ENCODE peak calls at places on chromosome 12, in six cellular contexts. T is fibroblast of the conjunctiva; O is activated naive CD8-positive, alpha-beta T cell treated with anti-CD3 and anti-CD28 coated beads, Interleukin-2, amount 50 U/mL, for 24 hours; C is iPS-NIHi11; H is NCI-H510A treated with DMSO at 0.1 percent for 48 hours; I is NCI-H226. Z is an unnamed sample.

GRCh38 chr12:556498-556897 is 96.8 kb downstream of the B4GALNT3 start:
- DNase-seq in I (no peak), H (no peak), O (no peak), T (no peak), C (no peak), Z (no peak)

GRCh38 chr12:105748806-105749600 is 389.8 kb downstream of the NUAK1 start:
- DNase-seq in T (no peak), C (no peak), I (no peak), H (no peak), O (no peak), Z (peak; percentile 37)

GRCh38 chr12:115672506-115673080 is 604.9 kb downstream of the MED13L start:
- DNase-seq in T (no peak), C (no peak), H (no peak), O (no peak), I (no peak), Z (no peak)

GRCh38 chr12:14960548-14961465 is 594 bp downstream of the ARHGDIB start:
- DNase-seq in I (peak; percentile 93), T (no peak), O (no peak), H (no peak), C (peak; percentile 18), Z (no peak)

GRCh38 chr12:65556676-65557424 is 267.4 kb upstream of the HMGA2 start:
- DNase-seq in C (peak; percentile 89), T (peak; percentile 61), O (peak; percentile 73), H (peak; percentile 85), I (peak; percentile 75), Z (peak; percentile 47)

GRCh38 chr12:22407397-22407796 is 72.9 kb upstream of the ST8SIA1 start:
- DNase-seq in O (no peak), C (no peak), I (no peak), H (no peak), T (no peak), Z (no peak)

GRCh38 chr12:47028186-47028585 is 51.2 kb upstream of the PCED1B start:
- DNase-seq in T (no peak), I (no peak), C (no peak), H (no peak), O (no peak), Z (no peak)

GRCh38 chr12:131210506-131211278 is 257.0 kb downstream of the ADGRD1 start:
- DNase-seq in I (no peak), O (no peak), T (no peak), H (no peak), C (no peak), Z (no peak)

GRCh38 chr12:57521475-57522018 is 1.1 kb upstream of the MBD6 start:
- DNase-seq in I (peak; percentile 17), O (peak; percentile 39), H (peak; percentile 72), T (no peak), C (no peak), Z (no peak)

GRCh38 chr12:46958599-46959290 is 120.7 kb upstream of the PCED1B start:
- DNase-seq in T (no peak), O (no peak), I (no peak), C (no peak), H (no peak), Z (no peak)

GRCh38 chr12:103771466-103771865 is 69.6 kb downstream of the NT5DC3 start:
- DNase-seq in O (no peak), H (peak; percentile 12), I (peak; percentile 15), T (peak; percentile 14), C (peak; percentile 43), Z (no peak)

GRCh38 chr12:116620085-116620734 is 61.0 kb downstream of the MAP1LC3B2 start:
- DNase-seq in T (no peak), C (no peak), H (no peak), O (no peak), I (no peak), Z (no peak)

GRCh38 chr12:79618848-79619404 is 71.8 kb downstream of the PAWR start:
- DNase-seq in C (no peak), I (peak; percentile 50), O (no peak), T (no peak), H (no peak), Z (no peak)

GRCh38 chr12:116520801-116521471 is 38.2 kb upstream of the MAP1LC3B2 start:
- DNase-seq in C (no peak), I (no peak), H (no peak), T (no peak), O (no peak), Z (no peak)

GRCh38 chr12:80763874-80764273 is 47.2 kb downstream of the MYF5 start:
- DNase-seq in T (peak; percentile 65), H (peak; percentile 53), O (no peak), I (no peak), C (no peak), Z (peak; percentile 1)

GRCh38 chr12:65327207-65328076 is 49.0 kb downstream of the MSRB3 start:
- DNase-seq in I (no peak), C (no peak), O (no peak), H (no peak), T (peak; percentile 61), Z (no peak)

GRCh38 chr12:89450922-89451321 is 73.7 kb downstream of the GALNT4 start:
- DNase-seq in O (no peak), T (no peak), H (no peak), C (no peak), I (peak; percentile 62), Z (peak; percentile 73)

GRCh38 chr12:42958271-42958674 is 368.7 kb upstream of the PRICKLE1 start:
- DNase-seq in C (no peak), H (no peak), O (no peak), I (peak; percentile 33), T (no peak), Z (no peak)

GRCh38 chr12:102603021-102603420 is 122.7 kb upstream of the IGF1 start:
- DNase-seq in H (no peak), C (no peak), I (no peak), O (no peak), T (no peak), Z (no peak)

GRCh38 chr12:91603060-91603459 is 420.4 kb upstream of the DCN start:
- DNase-seq in H (no peak), I (no peak), T (no peak), O (no peak), C (no peak), Z (no peak)

GRCh38 chr12:10186299-10186698 is 7.5 kb downstream of the TMEM52B start:
- DNase-seq in I (no peak), O (no peak), T (no peak), C (no peak), H (no peak), Z (no peak)

GRCh38 chr12:14258468-14258947 is 107.0 kb upstream of the ATF7IP start:
- DNase-seq in O (no peak), C (no peak), H (peak; percentile 46), I (no peak), T (no peak), Z (no peak)

GRCh38 chr12:88833641-88834116 is 253.4 kb upstream of the KITLG start:
- DNase-seq in H (no peak), O (no peak), I (no peak), T (no peak), C (no peak), Z (no peak)

GRCh38 chr12:79423560-79423959 is 267.2 kb downstream of the PAWR start:
- DNase-seq in I (no peak), O (no peak), C (no peak), H (no peak), T (no peak), Z (no peak)

GRCh38 chr12:107984973-107985372 is 144.1 kb upstream of the WSCD2 start:
- DNase-seq in C (no peak), I (no peak), O (no peak), H (no peak), T (no peak), Z (no peak)

GRCh38 chr12:77648716-77649115 is 182.0 kb upstream of the NAV3 start:
- DNase-seq in C (no peak), O (no peak), I (peak; percentile 4), H (no peak), T (peak; percentile 6), Z (no peak)

GRCh38 chr12:52270541-52271070 is 3.8 kb upstream of the KRT86 start:
- DNase-seq in H (no peak), O (no peak), C (no peak), I (no peak), T (no peak), Z (no peak)

GRCh38 chr12:131199221-131199620 is 245.5 kb downstream of the ADGRD1 start:
- DNase-seq in O (no peak), T (no peak), C (no peak), I (no peak), H (no peak), Z (no peak)

GRCh38 chr12:124506145-124506831 is 61.1 kb downstream of the NCOR2 start:
- DNase-seq in I (peak; percentile 55), H (peak; percentile 89), T (peak; percentile 24), O (no peak), C (no peak), Z (no peak)

GRCh38 chr12:4032906-4033628 is 159.9 kb upstream of the PARP11 start:
- DNase-seq in H (no peak), T (no peak), O (no peak), C (no peak), I (peak; percentile 61), Z (no peak)

GRCh38 chr12:116882742-116883141 is 1.5 kb upstream of the HRK start:
- DNase-seq in O (no peak), C (no peak), T (no peak), H (peak; percentile 18), I (no peak), Z (peak; percentile 4)

GRCh38 chr12:9039397-9039977 is 50.1 kb downstream of the KLRG1 start:
- DNase-seq in O (no peak), C (peak; percentile 83), T (peak; percentile 20), I (peak; percentile 23), H (peak; percentile 55), Z (peak; percentile 17)

GRCh38 chr12:80617733-80618132 is 89.7 kb upstream of the MYF6 start:
- DNase-seq in C (no peak), I (no peak), T (no peak), O (no peak), H (no peak), Z (no peak)

GRCh38 chr12:88381456-88381855 is 198.8 kb downstream of the KITLG start:
- DNase-seq in O (no peak), T (no peak), H (no peak), C (no peak), I (no peak), Z (no peak)

GRCh38 chr12:72684491-72684890 is 412.3 kb downstream of the TRHDE start:
- DNase-seq in I (no peak), C (no peak), H (no peak), T (no peak), O (no peak), Z (no peak)

GRCh38 chr12:118164798-118165486 is 29.0 kb downstream of the PEBP1 start:
- DNase-seq in O (no peak), C (peak; percentile 69), H (peak; percentile 68), T (no peak), I (peak; percentile 5), Z (no peak)

GRCh38 chr12:132144115-132145071 is at the start of the genes DDX51 and NOC4L:
- DNase-seq in O (peak; percentile 98), T (peak; percentile 83), H (peak; percentile 90), I (peak; percentile 88), C (peak; percentile 99), Z (peak; percentile 78)

GRCh38 chr12:77521458-77522115 is 309.1 kb upstream of the NAV3 start:
- DNase-seq in C (no peak), H (no peak), O (no peak), T (peak; percentile 2), I (no peak), Z (no peak)

GRCh38 chr12:90978117-90978770 is 23.3 kb upstream of the CCER1 start:
- DNase-seq in H (peak; percentile 58), I (peak; percentile 42), T (peak; percentile 76), C (peak; percentile 43), O (no peak), Z (no peak)